ENCODE peak calls at places on chromosomes 3 and 15, in nine cellular contexts. L, A, Y, K, F, G, W, H and X are unnamed samples.

GRCh38 chr3:197552198-197552597 is 3.6 kb downstream of the BDH1 start:
- DNase-seq in G (no peak), L (no peak), A (no peak), K (no peak), H (no peak), W (no peak), Y (no peak), F (no peak), X (no peak)

GRCh38 chr3:128801779-128802369 is 75.9 kb downstream of the RAB7A start:
- DNase-seq in H (no peak), F (no peak), Y (peak; percentile 45), K (no peak), G (no peak), A (no peak), W (no peak), L (no peak), X (no peak)

GRCh38 chr15:35078221-35078915 is 6.7 kb downstream of the NANOGP8 start:
- DNase-seq in H (peak; percentile 5), Y (no peak), K (peak; percentile 87), G (no peak), L (peak; percentile 51), A (peak; percentile 29), W (peak; percentile 48), F (peak; percentile 39), X (peak; percentile 48)

GRCh38 chr15:82300883-82301282 is 38.3 kb downstream of the SAXO2 start:
- DNase-seq in A (no peak), Y (no peak), F (no peak), G (no peak), W (no peak), H (no peak), L (no peak), K (no peak), X (no peak)

GRCh38 chr3:127886276-127886862 is 28.7 kb upstream of the KBTBD12 start:
- DNase-seq in L (no peak), W (no peak), A (no peak), H (no peak), G (no peak), F (no peak), Y (no peak), K (no peak), X (no peak)

GRCh38 chr15:90907051-90907660 is 4.1 kb downstream of the MAN2A2 start:
- DNase-seq in Y (no peak), H (no peak), G (no peak), A (no peak), W (no peak), K (no peak), F (no peak), L (no peak), X (no peak)

GRCh38 chr15:48999314-48999713 is 35.6 kb upstream of the SHC4 start:
- DNase-seq in K (no peak), Y (no peak), G (no peak), H (no peak), F (no peak), L (no peak), W (no peak), A (no peak), X (no peak)

GRCh38 chr3:42747581-42747980 is 25.5 kb downstream of the CCDC13 start:
- DNase-seq in G (peak; percentile 79), F (no peak), W (no peak), H (no peak), A (no peak), Y (no peak), K (no peak), L (no peak), X (no peak)

GRCh38 chr15:77135181-77135580 is 64.3 kb upstream of the TSPAN3 start:
- DNase-seq in F (no peak), L (no peak), Y (no peak), A (no peak), W (no peak), K (no peak), H (no peak), G (no peak), X (no peak)

DNA sequence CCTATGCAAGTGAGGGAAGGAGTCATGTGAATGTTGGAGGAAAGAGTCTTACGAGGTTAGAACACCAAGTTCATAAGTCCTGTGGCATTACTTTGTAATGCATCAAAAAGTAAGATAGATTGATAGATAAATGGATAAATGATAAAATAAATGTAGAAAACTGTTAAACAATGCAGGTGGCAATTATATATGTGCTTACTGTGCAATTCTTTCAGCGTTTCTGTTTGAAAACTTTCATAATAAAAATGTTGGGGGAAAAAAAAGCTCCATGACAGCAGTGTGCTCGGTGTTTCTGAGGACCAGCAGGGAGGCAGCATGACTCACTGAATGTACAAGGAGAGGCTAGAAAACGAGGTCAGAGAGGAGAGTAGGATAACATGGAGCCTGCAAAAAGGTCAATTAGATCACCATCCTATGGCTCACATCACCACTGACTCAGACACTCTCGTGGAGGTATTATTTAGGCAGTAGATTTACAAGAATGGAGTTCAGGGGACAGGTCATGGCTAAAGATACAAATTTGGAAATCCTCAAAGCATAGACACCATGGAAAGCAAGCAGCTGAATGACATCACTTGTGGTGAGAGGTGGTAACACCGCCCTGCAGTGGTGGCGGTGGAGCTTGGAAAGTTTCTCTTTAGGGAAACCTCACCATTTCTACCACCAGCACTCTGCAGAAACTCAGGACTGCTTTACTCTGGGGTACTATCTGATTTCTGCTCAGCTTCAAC is 219.8 kb downstream of the CTNNB1 start:
- DNase-seq in F (no peak), L (peak; percentile 66), A (peak; percentile 12), G (no peak), Y (no peak), K (no peak), H (peak; percentile 84), W (no peak), X (no peak)
- TF ChIP-seq CTCF in F (no peak), L (no peak), A (no peak), G (no peak), Y (no peak), K (no peak), H (peak; percentile 55), W (no peak), X (no peak)

GRCh38 chr15:63600646-63601025 is 3.4 kb downstream of the FBXL22 start:
- DNase-seq in G (peak; percentile 95), A (peak; percentile 91), L (peak; percentile 95), H (peak; percentile 83), W (peak; percentile 78), K (peak; percentile 98), Y (peak; percentile 94), F (peak; percentile 78), X (peak; percentile 85)
- TF ChIP-seq CTCF in G (no peak), A (no peak), L (no peak), H (no peak), W (peak; percentile 72), K (peak; percentile 20), Y (peak; percentile 38), F (no peak), X (no peak)

GRCh38 chr15:40803688-40804087 is 3.2 kb upstream of the ZFYVE19 start:
- DNase-seq in G (no peak), F (no peak), A (no peak), H (no peak), K (no peak), Y (no peak), L (no peak), W (no peak), X (no peak)

GRCh38 chr15:40809051-40809450 is 1.8 kb upstream of the DNAJC17 start:
- DNase-seq in L (no peak), Y (no peak), A (no peak), G (no peak), W (no peak), H (no peak), K (peak; percentile 46), F (no peak), X (peak; percentile 15)

GRCh38 chr15:40806672-40807027 is 239 bp upstream of the ZFYVE19 start:
- DNase-seq in K (no peak), H (no peak), Y (no peak), A (no peak), F (no peak), L (no peak), G (no peak), W (no peak), X (no peak)

GRCh38 chr15:40807888-40808194 is 568 bp upstream of the DNAJC17 start:
- DNase-seq in W (no peak), F (no peak), A (no peak), Y (no peak), H (peak; percentile 18), L (no peak), G (no peak), K (no peak), X (no peak)

GRCh38 chr15:40807028-40807887 is at the start of the genes DNAJC17 and ZFYVE19:
- DNase-seq in F (peak; percentile 96), A (peak; percentile 93), W (peak; percentile 96), H (peak; percentile 98), L (peak; percentile 97), Y (peak; percentile 97), G (peak; percentile 99), K (peak; percentile 99), X (peak; percentile 95)
- TF ChIP-seq CTCF in F (peak; percentile 24), A (no peak), W (peak; percentile 18), H (peak; percentile 7), L (no peak), Y (no peak), G (no peak), K (no peak), X (no peak)

GRCh38 chr3:49607105-49607591 is 52.9 kb downstream of the BSN start:
- DNase-seq in H (no peak), G (no peak), L (no peak), F (no peak), A (peak; percentile 52), K (no peak), W (no peak), Y (no peak), X (no peak)
- TF ChIP-seq CTCF in H (no peak), G (no peak), L (no peak), F (no peak), A (no peak), K (no peak), W (no peak), Y (no peak), X (no peak)